ENCODE peak calls at places on chromosomes 12 and 14, in six cellular contexts. M, F, G, U, S and V are unnamed samples.

GRCh38 chr14:70555890-70556289 is 21.1 kb upstream of the ADAM20 start:
- DNase-seq in F (no peak), S (no peak), U (no peak), G (peak; percentile 76), M (no peak), V (no peak)

GRCh38 chr12:70695361-70696023 is 58.3 kb upstream of the PTPRB start:
- DNase-seq in M (no peak), F (no peak), U (no peak), G (no peak), S (no peak), V (no peak)

GRCh38 chr12:90044069-90044468 is 335.4 kb upstream of the ATP2B1 start:
- DNase-seq in F (no peak), G (no peak), M (no peak), S (no peak), U (no peak), V (no peak)

GRCh38 chr12:1590083-1590979 is 4.0 kb downstream of the FBXL14 start:
- DNase-seq in G (peak; percentile 93), F (no peak), U (no peak), S (no peak), M (no peak), V (no peak)

GRCh38 chr12:32107376-32108267 is 975 bp downstream of the BICD1 start:
- DNase-seq in U (no peak), S (no peak), M (no peak), G (peak; percentile 38), F (peak; percentile 11), V (no peak)

GRCh38 chr14:102928412-102929348 is 6.2 kb downstream of the AMN start:
- DNase-seq in G (peak; percentile 94), S (peak; percentile 87), U (peak; percentile 86), M (no peak), F (no peak), V (peak; percentile 64)

GRCh38 chr14:64671591-64671990 is 32.6 kb upstream of the PLEKHG3 start:
- DNase-seq in M (no peak), F (peak; percentile 59), S (no peak), G (peak; percentile 85), U (no peak), V (no peak)

GRCh38 chr12:63862187-63863107 is 17.9 kb downstream of the SRGAP1 start:
- DNase-seq in M (no peak), F (peak; percentile 83), S (peak; percentile 62), G (peak; percentile 23), U (no peak), V (peak; percentile 24)

GRCh38 chr14:20662968-20663731 is 21.2 kb upstream of the RNASE4 start:
- DNase-seq in G (peak; percentile 93), M (peak; percentile 88), U (no peak), S (peak; percentile 79), F (peak; percentile 76), V (peak; percentile 48)

GRCh38 chr12:5808956-5809355 is 136.1 kb downstream of the ANO2 start:
- DNase-seq in F (no peak), S (no peak), U (no peak), M (no peak), G (no peak), V (no peak)

GRCh38 chr12:75692883-75693282 is 181.5 kb upstream of the KRR1 start:
- DNase-seq in S (no peak), G (no peak), U (no peak), F (no peak), M (no peak), V (no peak)

GRCh38 chr12:68912916-68913315 is 20.1 kb downstream of the CPM start:
- DNase-seq in S (no peak), M (no peak), U (no peak), G (no peak), F (no peak), V (no peak)

GRCh38 chr14:91892918-91893527 is 25.7 kb upstream of the TC2N start:
- DNase-seq in F (peak; percentile 20), M (no peak), S (no peak), U (no peak), G (peak; percentile 83), V (no peak)

GRCh38 chr12:83985068-83985467 is 927.5 kb downstream of the SLC6A15 start:
- DNase-seq in U (no peak), F (no peak), S (no peak), M (no peak), G (no peak), V (no peak)

GRCh38 chr14:51828017-51828797 is 32.2 kb upstream of the GNG2 start:
- DNase-seq in S (peak; percentile 34), F (no peak), M (peak; percentile 74), G (no peak), U (no peak), V (no peak)

GRCh38 chr12:104416160-104416559 is 40.6 kb upstream of the CHST11 start:
- DNase-seq in F (no peak), U (no peak), M (no peak), G (no peak), S (no peak), V (no peak)

GRCh38 chr14:100772607-100773165 is 46.0 kb downstream of the DLK1 start:
- DNase-seq in S (no peak), G (no peak), M (no peak), U (peak; percentile 48), F (no peak), V (no peak)

GRCh38 chr12:46556820-46557524 is 184.4 kb upstream of the SLC38A2 start:
- DNase-seq in F (no peak), U (no peak), M (no peak), G (no peak), S (no peak), V (no peak)

GRCh38 chr12:46554461-46554860 is 181.9 kb upstream of the SLC38A2 start:
- DNase-seq in F (no peak), U (no peak), S (no peak), G (no peak), M (no peak), V (no peak)

GRCh38 chr12:46557539-46558373 is 185.2 kb upstream of the SLC38A2 start:
- DNase-seq in U (no peak), S (no peak), G (no peak), F (no peak), M (no peak), V (no peak)

GRCh38 chr12:46555379-46555778 is 182.8 kb upstream of the SLC38A2 start:
- DNase-seq in F (no peak), G (no peak), M (no peak), U (no peak), S (no peak), V (no peak)

DNA sequence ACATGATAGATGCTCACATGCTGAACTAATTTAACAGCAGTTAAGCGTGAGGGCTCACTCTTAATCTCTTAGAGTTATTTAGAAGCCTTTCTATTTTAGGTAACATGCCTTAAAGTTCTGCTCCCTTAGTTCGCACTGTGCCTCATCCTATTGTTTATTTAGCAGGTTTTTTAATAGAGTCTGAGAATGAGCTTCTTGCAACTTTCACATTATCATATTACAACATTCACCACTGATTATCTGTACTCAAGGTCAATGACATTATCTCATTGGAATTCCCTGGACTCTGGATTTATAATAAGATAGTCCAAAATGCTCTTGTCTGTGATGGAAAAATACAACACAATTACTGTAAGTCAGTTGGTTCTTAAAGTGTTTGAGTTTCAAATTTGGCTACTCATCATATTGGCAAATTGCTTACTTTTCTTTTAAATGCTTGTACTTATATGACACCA is 183.6 kb upstream of the SLC38A2 start:
- DNase-seq in G (no peak), F (peak; percentile 87), S (no peak), M (no peak), U (no peak), V (no peak)
- TF ChIP-seq POLR2AphosphoS5 in G (no peak), F (no peak), S (no peak), M (no peak), U (no peak), V (peak; percentile 58)

DNA sequence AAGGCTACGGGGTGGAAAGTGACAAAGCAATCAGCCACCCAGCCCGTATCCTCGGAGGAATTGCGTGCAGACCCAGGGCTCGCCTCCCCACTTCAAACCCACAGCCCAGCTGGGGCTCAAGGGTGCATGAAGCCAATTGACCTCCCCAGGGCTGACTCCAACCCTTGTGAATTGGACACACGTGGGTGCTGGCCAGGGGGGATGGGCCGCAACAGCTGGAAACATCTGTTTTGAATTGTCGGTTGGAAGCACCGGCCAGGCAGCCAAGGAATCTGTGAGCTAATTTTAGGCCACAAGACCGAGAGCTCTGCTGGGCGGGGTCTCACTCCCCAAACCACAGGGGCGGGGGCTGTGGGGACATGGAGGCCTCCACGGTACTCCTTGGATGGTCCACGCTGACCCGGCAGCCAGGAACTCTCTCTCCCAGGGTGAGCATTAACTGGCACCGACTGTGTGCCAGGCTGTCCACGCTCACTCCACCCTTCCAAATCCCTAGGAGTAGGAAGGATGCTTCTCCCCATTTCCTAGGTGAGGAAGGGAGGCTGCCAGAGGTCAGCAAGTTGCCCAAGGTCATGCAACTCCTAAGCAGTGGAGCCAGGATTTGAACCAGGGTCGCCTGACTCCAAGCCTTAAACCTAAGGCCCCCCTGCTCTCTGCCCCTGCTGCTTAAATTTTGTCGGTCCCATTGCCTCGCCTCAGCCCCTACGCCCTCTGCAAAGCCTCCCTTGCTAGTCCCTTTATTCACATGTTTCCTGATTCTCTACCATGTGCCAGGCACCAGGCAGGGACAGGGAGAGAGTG is 11.9 kb upstream of the TMEM119 start:
- DNase-seq in M (no peak), U (peak; percentile 93), G (no peak), S (peak; percentile 50), F (no peak), V (no peak)
- TF ChIP-seq POLR2AphosphoS5 in M (no peak), U (no peak), G (no peak), S (no peak), F (no peak), V (peak; percentile 16)

GRCh38 chr14:53217283-53217994 is 64.3 kb upstream of the DDHD1 start:
- DNase-seq in F (peak; percentile 70), U (peak; percentile 85), M (peak; percentile 28), G (peak; percentile 95), S (peak; percentile 76), V (peak; percentile 34)
- TF ChIP-seq POLR2AphosphoS5 in F (no peak), U (no peak), M (peak; percentile 44), G (peak; percentile 63), S (no peak), V (no peak)

GRCh38 chr12:106114084-106115068 is 24.4 kb downstream of the NUAK1 start:
- DNase-seq in U (no peak), M (no peak), G (no peak), S (no peak), F (no peak), V (no peak)

GRCh38 chr12:106113446-106114083 is 25.2 kb downstream of the NUAK1 start:
- DNase-seq in U (no peak), M (no peak), F (no peak), G (no peak), S (no peak), V (no peak)

GRCh38 chr12:106113042-106113441 is 25.7 kb downstream of the NUAK1 start:
- DNase-seq in U (no peak), G (no peak), F (no peak), S (no peak), M (peak; percentile 7), V (no peak)

GRCh38 chr12:106110626-106111300 is 28.0 kb downstream of the NUAK1 start:
- DNase-seq in F (no peak), G (no peak), S (no peak), M (no peak), U (no peak), V (no peak)

DNA sequence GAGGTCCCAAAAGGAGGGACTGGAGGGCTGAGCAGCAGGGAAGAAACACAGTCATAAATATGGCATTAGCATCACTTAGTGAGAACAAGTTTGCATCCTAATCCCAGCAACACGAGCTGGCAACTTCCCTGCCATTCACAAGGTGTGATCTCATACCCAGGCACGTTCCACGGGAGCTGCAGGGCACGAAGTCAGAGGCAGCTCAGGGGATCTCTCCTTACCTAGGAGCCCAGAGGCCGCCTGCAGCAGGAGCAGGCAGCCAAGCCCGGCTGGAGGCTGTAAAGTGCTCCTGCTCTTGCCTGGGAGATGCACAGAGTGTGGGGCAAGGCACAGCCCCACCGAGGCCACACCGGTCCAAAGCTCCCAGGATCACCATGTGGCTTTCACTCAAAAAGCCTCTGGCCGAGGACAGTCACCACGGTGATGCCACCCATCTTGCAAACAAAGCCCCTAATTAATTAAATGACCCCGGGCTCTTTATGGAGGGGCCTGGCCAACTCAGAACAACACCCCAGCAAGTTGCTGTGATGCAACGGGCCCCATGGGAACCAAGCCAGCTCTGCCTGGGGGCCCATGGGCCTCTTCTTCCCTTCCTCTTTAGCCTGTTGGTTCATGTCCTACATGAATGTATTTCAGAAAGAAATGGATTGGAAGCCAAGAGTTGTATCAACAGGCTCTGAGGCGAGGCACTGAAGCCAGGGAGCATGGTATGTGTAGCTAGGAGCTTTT is 26.5 kb downstream of the NUAK1 start:
- DNase-seq in S (no peak), U (no peak), F (no peak), M (no peak), G (no peak), V (peak; percentile 78)
- TF ChIP-seq POLR2AphosphoS5 in S (no peak), U (no peak), F (no peak), M (no peak), G (no peak), V (peak; percentile 58)